ENCODE peak calls at places on chromosome 7, in six cellular contexts. Z, P, V, C, D and S are unnamed samples.

GRCh38 chr7:110962374-110962773 is 128.6 kb upstream of the LRRN3 start:
- DNase-seq in Z (no peak), P (no peak), V (no peak), C (no peak), D (no peak), S (no peak)

GRCh38 chr7:128164061-128164954 is 76.8 kb upstream of the LEP start:
- DNase-seq in D (no peak), V (peak), C (no peak), Z (peak), P (no peak), S (peak)

GRCh38 chr7:134088199-134088598 is 38.9 kb upstream of the LRGUK start:
- DNase-seq in V (no peak), C (no peak), Z (no peak), D (no peak), P (no peak), S (no peak)

GRCh38 chr7:44236333-44236728 is 35.6 kb downstream of the YKT6 start:
- DNase-seq in P (no peak), Z (no peak), C (no peak), D (no peak), V (no peak), S (no peak)

GRCh38 chr7:5282464-5283316 is at the start of gene SLC29A4:
- DNase-seq in C (no peak), V (no peak), P (peak), D (peak), Z (peak), S (no peak)

GRCh38 chr7:11193131-11193867 is 219.6 kb downstream of the PHF14 start:
- DNase-seq in C (no peak), Z (peak), D (no peak), V (peak), P (no peak), S (peak)

GRCh38 chr7:155374276-155375252 is 76.9 kb downstream of the INSIG1 start:
- DNase-seq in Z (no peak), C (no peak), V (no peak), D (no peak), P (no peak), S (no peak)

GRCh38 chr7:96218844-96219243 is 103.1 kb downstream of the SLC25A13 start:
- DNase-seq in Z (no peak), V (peak), P (no peak), C (no peak), D (no peak), S (no peak)

GRCh38 chr7:24715661-24716479 is 41.4 kb downstream of the GSDME start:
- DNase-seq in V (peak), D (peak), C (no peak), P (no peak), Z (peak), S (peak)

GRCh38 chr7:110156511-110156910 is 934.4 kb upstream of the LRRN3 start:
- DNase-seq in P (no peak), V (no peak), C (no peak), Z (no peak), D (no peak), S (no peak)

GRCh38 chr7:158771213-158771817 is 58.0 kb downstream of the ESYT2 start:
- DNase-seq in D (no peak), Z (peak), C (no peak), P (no peak), V (no peak), S (no peak)

GRCh38 chr7:21507627-21508343 is 35.1 kb upstream of the DNAH11 start:
- DNase-seq in Z (peak), P (peak), V (peak), C (no peak), D (no peak), S (peak)

GRCh38 chr7:73682745-73683055 is 553 bp downstream of the DNAJC30 start:
- DNase-seq in D (no peak), C (no peak), Z (no peak), V (no peak), P (no peak), S (no peak)

GRCh38 chr7:100607111-100607510 is 4.9 kb downstream of the PCOLCE start:
- DNase-seq in C (no peak), V (no peak), P (no peak), D (no peak), Z (no peak), S (no peak)

GRCh38 chr7:112503361-112504023 is 22.7 kb downstream of the LSMEM1 start:
- DNase-seq in Z (no peak), V (no peak), D (no peak), C (no peak), P (no peak), S (no peak)

GRCh38 chr7:155322530-155322929 is 24.9 kb downstream of the INSIG1 start:
- DNase-seq in D (no peak), V (no peak), Z (peak), P (no peak), C (no peak), S (peak)

GRCh38 chr7:130350945-130351663 is 6.5 kb downstream of the CPA5 start:
- DNase-seq in V (no peak), P (no peak), Z (no peak), D (peak), C (no peak), S (no peak)

GRCh38 chr7:121212031-121212430 is 116.8 kb upstream of the WNT16 start:
- DNase-seq in C (no peak), Z (no peak), D (no peak), V (no peak), P (no peak), S (no peak)

GRCh38 chr7:147483634-147484292 is 1106.8 kb upstream of the C7orf33 start:
- DNase-seq in Z (no peak), V (no peak), D (no peak), C (no peak), P (no peak), S (no peak)

GRCh38 chr7:80087768-80088170 is 46.9 kb upstream of the GNAI1 start:
- DNase-seq in V (no peak), Z (peak), P (no peak), D (no peak), C (no peak), S (peak)

DNA sequence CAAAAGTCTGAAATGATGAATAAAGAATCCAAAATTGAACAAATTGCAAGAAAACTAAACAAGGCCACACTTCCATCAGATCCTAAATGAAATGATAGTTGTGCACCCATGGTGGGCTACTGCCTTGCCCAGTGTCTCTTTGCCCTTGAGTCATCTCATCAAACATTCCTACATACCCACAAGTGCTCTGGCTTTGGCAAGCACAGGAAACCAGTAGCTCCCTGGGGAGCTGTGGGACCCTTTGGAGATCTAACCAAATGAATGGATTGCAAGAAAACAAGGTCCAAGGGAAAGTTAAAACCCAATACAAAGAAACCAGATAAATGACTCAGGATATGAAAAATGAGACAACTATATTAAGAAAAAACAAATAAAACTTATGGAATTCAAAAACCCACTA is 129.8 kb upstream of the TMEM229A start:
- DNase-seq in P (no peak), C (no peak), D (no peak), V (peak), Z (peak), S (no peak)
- TF ChIP-seq CTCF in P (no peak), C (no peak), D (no peak), V (no peak), Z (no peak), S (no peak)

DNA sequence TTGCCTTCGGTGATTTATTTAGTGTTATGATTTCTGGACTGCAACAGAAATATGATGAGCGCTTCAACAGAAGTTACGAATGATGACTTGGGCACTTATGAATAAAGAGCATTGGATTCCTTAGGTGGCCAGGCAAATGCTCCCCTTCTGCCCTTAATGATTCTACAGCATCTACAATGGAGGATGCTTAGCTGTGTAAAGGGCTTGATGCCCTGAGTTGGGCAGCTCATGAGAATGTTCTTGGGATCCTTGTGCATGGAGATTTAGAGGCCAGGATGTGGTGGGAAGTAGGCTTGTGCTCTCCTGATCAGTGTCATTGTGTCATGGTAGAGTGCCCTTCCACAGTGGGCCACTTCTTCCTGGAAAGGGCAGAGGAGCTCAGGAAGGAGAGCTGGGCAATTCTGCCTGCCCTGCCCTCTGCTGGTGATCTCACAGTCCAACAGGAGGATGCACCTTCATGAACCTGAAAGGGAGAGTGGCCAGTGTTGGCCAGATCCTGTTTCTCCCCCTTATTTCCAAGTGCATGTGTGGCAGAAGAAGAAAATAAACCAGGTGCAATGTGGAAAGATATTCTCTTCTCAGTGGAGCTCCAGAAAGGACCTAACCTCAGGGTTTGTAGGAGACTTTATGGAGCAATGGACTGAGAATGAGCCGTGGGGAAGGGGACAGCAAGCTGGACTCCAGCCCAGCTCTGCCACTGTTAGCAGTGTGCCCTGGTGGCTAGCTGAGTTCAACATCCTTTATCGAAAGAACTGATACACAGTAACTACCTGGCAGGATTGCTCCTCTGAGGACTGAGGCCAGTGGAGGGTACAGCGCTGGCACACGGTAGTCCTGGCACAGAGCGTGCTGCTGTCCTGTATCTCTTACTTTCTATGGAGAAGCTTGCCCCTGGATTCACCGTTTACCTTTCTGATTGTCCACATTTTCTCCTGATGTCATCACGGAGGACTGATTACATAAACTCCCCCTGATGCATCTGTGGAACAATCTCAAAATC is 182.9 kb downstream of the BMPER start:
- DNase-seq in P (peak), D (no peak), C (no peak), Z (peak), V (peak), S (peak)
- TF ChIP-seq CTCF in P (peak), D (peak), C (peak), Z (peak), V (peak), S (peak)

GRCh38 chr7:55508301-55509011 is 63.8 kb downstream of the VOPP1 start:
- DNase-seq in D (no peak), P (no peak), C (no peak), Z (no peak), V (no peak), S (no peak)
- TF ChIP-seq CTCF in D (no peak), P (no peak), C (no peak), Z (no peak), V (no peak), S (no peak)

DNA sequence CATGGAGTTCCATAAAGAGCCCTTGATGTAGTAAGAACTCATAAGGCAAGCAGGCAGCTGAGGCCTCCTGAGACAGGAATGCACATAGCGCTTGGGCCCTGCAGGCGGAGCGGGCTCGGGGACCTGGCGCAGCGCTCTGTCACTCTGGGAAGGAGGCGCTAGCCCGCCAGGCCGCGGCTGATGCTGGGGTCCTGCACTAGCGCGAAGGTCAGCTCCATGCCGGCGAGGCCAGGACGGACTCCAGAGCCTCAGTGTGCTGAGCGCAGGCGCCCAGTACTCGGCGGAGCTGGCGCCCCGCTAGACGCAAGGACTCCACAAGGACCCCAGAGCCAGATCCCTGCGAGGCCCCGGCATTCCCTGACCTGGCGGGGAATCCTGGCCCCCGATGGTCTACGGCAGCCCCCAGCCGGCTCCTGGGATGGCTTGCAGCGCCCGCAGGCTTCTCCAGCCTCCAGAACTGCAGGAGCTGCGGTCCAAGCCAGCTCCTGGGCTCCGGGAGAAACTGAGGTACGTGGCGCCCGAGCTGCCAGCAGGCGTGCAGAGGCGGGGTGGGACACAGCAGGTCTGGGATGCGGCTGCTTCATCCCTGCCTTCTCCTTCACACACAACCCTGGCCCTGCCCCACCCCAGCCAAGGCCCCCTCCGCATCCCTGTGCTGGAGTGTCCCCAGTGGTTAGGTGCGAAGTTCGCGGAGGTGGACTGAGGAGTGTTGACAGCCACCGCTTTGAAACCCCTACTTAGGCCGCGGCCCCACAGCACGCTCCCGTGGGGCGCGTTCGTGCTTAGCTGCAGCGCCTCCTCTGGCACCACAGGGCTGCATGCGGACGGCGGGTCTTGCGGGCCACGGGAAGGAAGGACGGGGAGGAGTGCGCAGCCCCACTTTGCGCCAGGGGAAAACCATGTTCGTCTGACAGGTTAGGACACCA is 761.5 kb upstream of the POM121L12 start:
- DNase-seq in Z (no peak), P (no peak), C (no peak), V (no peak), D (no peak), S (no peak)
- TF ChIP-seq CTCF in Z (no peak), P (no peak), C (no peak), V (no peak), D (no peak), S (no peak)

GRCh38 chr7:142927949-142928348 is 5.6 kb downstream of the TRPV5 start:
- DNase-seq in Z (no peak), P (no peak), V (no peak), C (no peak), D (no peak), S (no peak)

GRCh38 chr7:142919656-142920055 is 13.9 kb downstream of the TRPV5 start:
- DNase-seq in V (no peak), D (no peak), P (no peak), Z (no peak), C (no peak), S (no peak)

GRCh38 chr7:142927085-142927745 is 6.3 kb downstream of the TRPV5 start:
- DNase-seq in P (no peak), D (no peak), V (no peak), C (no peak), Z (no peak), S (no peak)

GRCh38 chr7:142930126-142930730 is 3.3 kb downstream of the TRPV5 start:
- DNase-seq in D (no peak), C (no peak), V (no peak), P (no peak), Z (no peak), S (no peak)

DNA sequence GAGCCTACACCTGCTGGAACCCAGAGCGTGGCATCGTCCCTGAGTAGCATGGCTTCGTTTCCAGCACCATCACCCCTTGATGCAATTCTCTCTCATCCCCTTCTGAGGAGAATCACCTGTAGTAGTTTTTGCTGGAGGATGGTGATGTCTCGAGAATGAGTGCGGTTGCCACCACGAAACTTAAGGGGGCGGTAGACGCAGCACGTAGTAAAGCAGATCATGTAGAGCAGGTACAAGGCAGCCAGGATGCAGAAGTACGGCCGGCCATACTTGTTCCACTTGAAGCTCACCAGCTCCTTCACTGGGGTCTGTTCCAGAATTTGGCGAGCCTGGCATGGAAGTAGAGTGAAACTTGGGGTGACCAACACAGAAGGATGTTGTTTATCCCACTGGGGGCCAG is 8.1 kb downstream of the TRPV5 start:
- DNase-seq in D (no peak), V (no peak), C (no peak), Z (no peak), P (no peak), S (no peak)
- TF ChIP-seq CTCF in D (no peak), V (no peak), C (peak), Z (no peak), P (no peak), S (no peak)

GRCh38 chr7:153408360-153409335 is 643.5 kb upstream of the DPP6 start:
- DNase-seq in C (no peak), P (no peak), D (no peak), V (no peak), Z (no peak), S (no peak)

GRCh38 chr7:153413199-153413539 is 639.0 kb upstream of the DPP6 start:
- DNase-seq in P (no peak), V (no peak), D (no peak), Z (no peak), C (no peak), S (no peak)

GRCh38 chr7:153413540-153414287 is 638.5 kb upstream of the DPP6 start:
- DNase-seq in C (no peak), P (no peak), Z (no peak), V (no peak), D (no peak), S (no peak)

GRCh38 chr7:153415632-153416031 is 636.6 kb upstream of the DPP6 start:
- DNase-seq in C (no peak), D (no peak), P (no peak), Z (no peak), V (no peak), S (no peak)

DNA sequence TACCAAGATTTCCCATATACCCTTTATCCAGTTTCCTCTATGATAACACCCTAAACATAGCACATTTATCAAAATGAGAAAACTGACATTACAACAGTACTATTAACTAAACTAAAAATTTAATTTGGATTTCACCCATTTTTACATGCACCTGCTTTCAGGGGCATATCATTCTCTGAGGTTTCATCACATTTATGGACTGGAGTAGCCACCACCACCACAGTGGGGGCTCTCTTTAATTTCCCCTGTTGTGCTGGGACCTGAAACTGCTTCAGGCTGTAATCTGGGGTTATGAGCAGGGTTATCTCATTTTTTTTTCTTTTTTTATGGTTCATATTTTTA is 637.9 kb upstream of the DPP6 start:
- DNase-seq in P (no peak), D (no peak), C (no peak), V (no peak), Z (no peak), S (no peak)
- TF ChIP-seq CTCF in P (no peak), D (no peak), C (no peak), V (no peak), Z (no peak), S (no peak)